ENCODE peak calls at places on chromosomes 13 and 19, in four cellular contexts. T, O, G and K are unnamed samples.
A peak's percentile ranks its signal among the peaks of the same experiment; 100 is the strongest.

GRCh38 chr13:26965976-26966375 is 205.4 kb upstream of the GPR12 start:
- DNase-seq in G (no peak), O (no peak), T (no peak), K (no peak)

GRCh38 chr13:73514208-73514607 is 455.4 kb downstream of the KLF5 start:
- DNase-seq in G (no peak), O (no peak), T (no peak), K (no peak)

GRCh38 chr13:110448230-110448629 is 113.3 kb downstream of the RAB20 start:
- DNase-seq in G (no peak), T (no peak), O (no peak), K (no peak)

GRCh38 chr19:10146142-10146541 is 26.4 kb upstream of the EIF3G start:
- DNase-seq in O (no peak), G (no peak), T (no peak), K (no peak)

GRCh38 chr13:21124853-21125252 is 51.5 kb downstream of the SKA3 start:
- DNase-seq in T (no peak), O (peak; percentile 60), G (no peak), K (no peak)

GRCh38 chr19:38524994-38525634 is 91.6 kb downstream of the RYR1 start:
- DNase-seq in O (no peak), T (no peak), G (no peak), K (no peak)

GRCh38 chr13:85841427-85841826 is 42.2 kb upstream of the SLITRK6 start:
- DNase-seq in O (no peak), G (no peak), T (no peak), K (no peak)

GRCh38 chr13:113904411-113904810 is 40.5 kb upstream of the GAS6 start:
- DNase-seq in G (no peak), O (peak; percentile 25), T (peak; percentile 66), K (no peak)

GRCh38 chr19:18741566-18742121 is 49.5 kb downstream of the COMP start:
- DNase-seq in T (no peak), G (no peak), O (peak; percentile 57), K (no peak)

GRCh38 chr19:38730731-38731589 is 13.3 kb downstream of the CAPN12 start:
- DNase-seq in G (no peak), T (no peak), O (no peak), K (no peak)

GRCh38 chr19:33444238-33444992 is 70.9 kb downstream of the CEBPG start:
- DNase-seq in T (no peak), O (no peak), G (no peak), K (no peak)

GRCh38 chr19:44757735-44758505 is 9.4 kb downstream of the BCL3 start:
- DNase-seq in G (no peak), T (peak; percentile 76), O (no peak), K (no peak)

GRCh38 chr13:102901056-102901455 is 55.2 kb downstream of the ERCC5 start:
- DNase-seq in G (no peak), O (no peak), T (no peak), K (no peak)

GRCh38 chr19:18869781-18870530 is 26.0 kb downstream of the CERS1 start:
- DNase-seq in G (no peak), T (peak; percentile 83), O (no peak), K (no peak)

GRCh38 chr19:33406521-33407139 is 33.1 kb downstream of the CEBPG start:
- DNase-seq in G (no peak), O (peak; percentile 56), T (peak; percentile 92), K (peak; percentile 87)

GRCh38 chr19:44869728-44870470 is 21.2 kb upstream of the TOMM40 start:
- DNase-seq in O (no peak), T (no peak), G (no peak), K (no peak)

GRCh38 chr13:31725841-31726240 is 13.5 kb upstream of the RXFP2 start:
- DNase-seq in G (no peak), O (no peak), T (no peak), K (no peak)

GRCh38 chr13:33174980-33175379 is 110.6 kb downstream of the STARD13 start:
- DNase-seq in T (no peak), G (no peak), O (no peak), K (no peak)

GRCh38 chr13:23696610-23697009 is 126.4 kb downstream of the TNFRSF19 start:
- DNase-seq in T (no peak), O (no peak), G (no peak), K (no peak)

GRCh38 chr19:17321655-17322489 is 12.5 kb downstream of the DDA1 start:
- DNase-seq in G (no peak), O (no peak), T (no peak), K (no peak)

GRCh38 chr19:3785938-3786824 is at the start of gene MATK:
- DNase-seq in T (peak; percentile 41), O (no peak), G (no peak), K (peak; percentile 86)

GRCh38 chr13:80665792-80666333 is 324.9 kb upstream of the SPRY2 start:
- DNase-seq in G (no peak), T (no peak), O (no peak), K (no peak)

GRCh38 chr19:42386974-42387707 is 3.0 kb downstream of the CNFN start:
- DNase-seq in T (peak; percentile 89), G (no peak), O (peak; percentile 63), K (peak; percentile 86)

GRCh38 chr13:72229067-72229466 is 362.1 kb upstream of the DACH1 start:
- DNase-seq in T (no peak), G (no peak), O (no peak), K (no peak)

GRCh38 chr13:24381539-24382265 is 72.3 kb downstream of the C1QTNF9 start:
- DNase-seq in O (no peak), G (no peak), T (no peak), K (no peak)

GRCh38 chr13:20960663-20961309 is 58.2 kb upstream of the XPO4 start:
- DNase-seq in O (peak; percentile 78), T (no peak), G (no peak), K (peak; percentile 9)

GRCh38 chr19:39401549-39402416 is 4.9 kb upstream of the ZFP36 start:
- DNase-seq in O (peak; percentile 96), G (no peak), T (no peak), K (no peak)

GRCh38 chr13:65292488-65292901 is 1937.6 kb downstream of the PCDH9 start:
- DNase-seq in G (no peak), T (no peak), O (no peak), K (no peak)

GRCh38 chr13:106473174-106473573 is 62.3 kb downstream of the EFNB2 start:
- DNase-seq in G (no peak), O (no peak), T (no peak), K (no peak)

DNA sequence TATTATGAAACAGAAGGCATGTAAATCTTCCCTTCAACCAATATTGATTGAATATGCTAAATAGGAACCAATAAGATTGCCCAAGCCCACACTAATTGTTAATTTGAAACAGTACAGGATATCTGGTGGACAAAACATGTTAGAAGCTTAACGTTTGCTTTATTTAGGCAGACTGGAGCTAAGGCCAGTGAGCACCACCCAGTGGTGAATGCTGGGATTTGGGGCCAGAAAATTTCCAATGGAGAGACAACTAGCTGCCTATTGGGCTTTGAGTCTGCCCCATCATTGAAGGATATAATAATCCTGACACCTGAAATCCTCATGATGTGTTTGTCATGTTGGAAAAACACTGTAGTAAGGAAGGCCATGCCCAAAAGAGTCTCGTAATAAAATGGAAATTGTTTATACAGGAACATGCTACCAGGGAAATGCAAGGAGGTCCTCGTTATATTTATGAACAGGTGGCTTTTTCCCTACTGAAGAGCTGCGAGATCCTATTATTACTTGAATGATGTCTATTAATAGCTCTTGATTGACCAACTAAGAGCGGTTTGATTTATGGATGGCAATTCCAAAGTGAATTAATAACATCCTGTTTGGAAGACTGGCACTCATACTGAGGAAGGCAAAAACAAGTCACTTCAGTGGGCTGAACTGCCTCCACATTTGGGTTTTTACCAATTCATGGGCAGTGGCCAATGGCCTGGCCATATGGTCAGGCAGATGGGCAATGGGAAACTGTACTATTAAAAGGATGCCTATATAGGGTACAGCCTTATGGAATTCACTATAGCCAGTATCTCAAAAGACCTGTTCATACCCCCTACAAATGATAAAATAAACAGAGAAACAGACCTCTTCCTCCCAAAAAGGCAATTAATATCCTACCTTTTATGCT is 8.7 kb downstream of the SIGLECL1 start:
- DNase-seq in T (peak; percentile 66), O (peak; percentile 24), G (peak; percentile 12), K (peak; percentile 57)
- TF ChIP-seq ESRRA in T (no peak), O (no peak), G (no peak), K (peak; percentile 44)

GRCh38 chr13:60745343-60745742 is 348.3 kb downstream of the TDRD3 start:
- DNase-seq in T (no peak), G (no peak), O (no peak), K (no peak)
- TF ChIP-seq CBFB in T (no peak), G (no peak), O (no peak), K (no peak)

GRCh38 chr19:53308339-53308811 is 25.2 kb upstream of the ZNF845 start:
- DNase-seq in G (no peak), T (peak; percentile 87), O (no peak), K (peak; percentile 49)
- TF ChIP-seq ESRRA in G (no peak), T (no peak), O (no peak), K (no peak)

DNA sequence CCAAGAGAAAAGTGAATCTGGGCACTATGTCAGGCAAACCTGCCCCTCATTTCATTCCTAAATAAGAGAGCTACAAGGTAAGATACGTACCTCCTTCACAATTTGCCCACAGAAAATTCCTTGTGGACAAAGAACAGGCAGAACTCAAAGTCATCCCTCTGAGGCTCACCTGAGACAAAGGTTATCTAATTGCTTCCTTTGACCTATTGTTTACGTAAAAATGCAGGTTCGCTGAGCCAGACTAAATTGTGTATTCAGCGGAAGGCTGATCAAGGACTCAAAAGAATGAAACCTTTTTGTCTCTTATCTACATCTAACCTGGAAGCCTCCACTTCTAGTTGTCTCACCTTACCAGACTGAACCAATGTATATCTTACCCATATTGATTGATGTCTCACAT is 213.3 kb downstream of the POSTN start:
- DNase-seq in T (no peak), G (no peak), O (no peak), K (no peak)
- TF ChIP-seq CBFB in T (no peak), G (no peak), O (no peak), K (no peak)

DNA sequence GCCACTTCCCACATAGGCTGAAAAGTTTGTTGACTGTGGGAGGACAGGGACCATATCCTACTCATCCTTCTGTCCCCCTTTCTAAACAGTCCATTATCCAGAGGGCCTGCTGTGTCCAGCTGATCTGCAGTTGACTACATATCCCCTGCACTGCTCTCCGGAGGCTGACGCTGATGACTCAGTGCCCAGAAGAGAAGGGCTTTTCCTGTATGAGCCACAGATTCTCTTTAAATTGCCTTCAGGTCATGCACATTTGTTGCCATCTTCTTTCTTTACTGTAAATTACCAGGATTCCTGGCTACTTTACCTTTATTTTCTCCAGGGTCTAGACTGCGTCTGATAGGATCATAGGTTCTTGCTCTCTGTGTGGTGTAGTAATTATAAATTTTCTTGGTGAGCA is 125.2 kb downstream of the LACC1 start:
- DNase-seq in T (no peak), G (no peak), O (no peak), K (no peak)
- TF ChIP-seq ESRRA in T (no peak), G (no peak), O (no peak), K (no peak)